ENCODE peak calls at places on chromosome 11, in four cellular contexts. P is fibroblast of lung, A is neural progenitor cell, E is A673. N is an unnamed sample.

GRCh38 chr11:122189259-122189658 is 73.2 kb upstream of the BLID start:
- DNase-seq in P (peak; percentile 95), A (no peak), E (peak; percentile 88), N (peak; percentile 26)

GRCh38 chr11:96763244-96763643 is 373.4 kb downstream of the JRKL start:
- DNase-seq in P (no peak), A (no peak), E (no peak), N (no peak)

GRCh38 chr11:62398011-62398994 is 20.5 kb upstream of the SCGB1A1 start:
- DNase-seq in P (peak; percentile 43), A (no peak), E (no peak), N (peak; percentile 59)

GRCh38 chr11:93585758-93586157 is 42.6 kb upstream of the SMCO4 start:
- DNase-seq in P (peak; percentile 69), A (peak; percentile 27), E (no peak), N (peak; percentile 67)

GRCh38 chr11:2890466-2891241 is 5.1 kb upstream of the CDKN1C start:
- DNase-seq in P (peak; percentile 73), A (peak; percentile 29), E (no peak), N (peak; percentile 59)

GRCh38 chr11:2180775-2181370 is 9.3 kb upstream of the TH start:
- DNase-seq in P (no peak), A (no peak), E (no peak), N (no peak)

GRCh38 chr11:1077417-1078119 is 2.9 kb downstream of the MUC2 start:
- DNase-seq in P (no peak), A (no peak), E (no peak), N (no peak)

GRCh38 chr11:10619281-10619680 is 50.8 kb upstream of the LYVE1 start:
- DNase-seq in P (no peak), A (no peak), E (no peak), N (no peak)

GRCh38 chr11:707817-708420 is 1.9 kb downstream of the EPS8L2 start:
- DNase-seq in P (no peak), A (peak; percentile 35), E (no peak), N (peak; percentile 54)

GRCh38 chr11:45304111-45304991 is 18.2 kb upstream of the SYT13 start:
- DNase-seq in P (no peak), A (no peak), E (no peak), N (no peak)

GRCh38 chr11:44564198-44564597 is 1.3 kb upstream of the CD82 start:
- DNase-seq in P (no peak), A (no peak), E (no peak), N (peak; percentile 42)

GRCh38 chr11:117026593-117027330 is 71.5 kb downstream of the SIK3 start:
- DNase-seq in P (peak; percentile 90), A (no peak), E (peak; percentile 80), N (no peak)

GRCh38 chr11:29127456-29127855 is 889.4 kb downstream of the KCNA4 start:
- DNase-seq in P (no peak), A (no peak), E (no peak), N (no peak)

GRCh38 chr11:41201156-41201555 is 258.3 kb downstream of the LRRC4C start:
- DNase-seq in P (peak; percentile 28), A (peak; percentile 77), E (peak; percentile 86), N (peak; percentile 49)

GRCh38 chr11:134067486-134067885 is 1.4 kb upstream of the JAM3 start:
- DNase-seq in P (no peak), A (no peak), E (no peak), N (no peak)

GRCh38 chr11:29293825-29294224 is 723.0 kb downstream of the KCNA4 start:
- DNase-seq in P (peak; percentile 72), A (no peak), E (peak; percentile 67), N (no peak)

GRCh38 chr11:126436209-126436608 is 80.7 kb downstream of the ST3GAL4 start:
- DNase-seq in P (no peak), A (no peak), E (no peak), N (no peak)

GRCh38 chr11:118281284-118281683 is 17.2 kb upstream of the MPZL2 start:
- DNase-seq in P (no peak), A (no peak), E (no peak), N (no peak)

GRCh38 chr11:23359297-23359696 is 499.0 kb upstream of the CCDC179 start:
- DNase-seq in P (peak; percentile 95), A (no peak), E (no peak), N (peak; percentile 64)

GRCh38 chr11:118623291-118623655 is 15.9 kb downstream of the PHLDB1 start:
- DNase-seq in P (no peak), A (no peak), E (no peak), N (no peak)

GRCh38 chr11:116162541-116163230 is 610.1 kb downstream of the BUD13 start:
- DNase-seq in P (no peak), A (peak; percentile 87), E (no peak), N (peak; percentile 43)

GRCh38 chr11:74321487-74322188 is 10.2 kb upstream of the P4HA3 start:
- DNase-seq in P (peak; percentile 68), A (peak; percentile 41), E (peak; percentile 57), N (peak; percentile 34)

GRCh38 chr11:75717608-75718403 is at the start of gene MOGAT2:
- DNase-seq in P (no peak), A (no peak), E (no peak), N (no peak)

GRCh38 chr11:86247608-86248007 is 3.1 kb downstream of the EED start:
- DNase-seq in P (no peak), A (no peak), E (no peak), N (no peak)

GRCh38 chr11:2267306-2267861 is 3.0 kb downstream of the ASCL2 start:
- DNase-seq in P (no peak), A (no peak), E (no peak), N (no peak)

GRCh38 chr11:102061276-102061675 is 14.0 kb downstream of the CFAP300 start:
- DNase-seq in P (peak; percentile 46), A (peak; percentile 35), E (peak; percentile 55), N (peak; percentile 24)

GRCh38 chr11:96151501-96151900 is 191.5 kb downstream of the MAML2 start:
- DNase-seq in P (no peak), A (no peak), E (no peak), N (no peak)

GRCh38 chr11:101215069-101215468 is 85.5 kb upstream of the PGR start:
- DNase-seq in P (no peak), A (no peak), E (no peak), N (no peak)

GRCh38 chr11:62427630-62428233 is 8.9 kb downstream of the SCGB1A1 start:
- DNase-seq in P (peak; percentile 39), A (no peak), E (no peak), N (no peak)

GRCh38 chr11:68007498-68008380 is 2.4 kb upstream of the ALDH3B1 start:
- DNase-seq in P (no peak), A (no peak), E (no peak), N (no peak)

GRCh38 chr11:1880746-1881441 is 10.8 kb downstream of the PRR33 start:
- DNase-seq in P (no peak), A (no peak), E (no peak), N (no peak)

GRCh38 chr11:46278387-46279173 is 1.1 kb downstream of the CREB3L1 start:
- DNase-seq in P (peak; percentile 68), A (peak; percentile 78), E (peak; percentile 72), N (peak; percentile 85)

GRCh38 chr11:15911377-15912044 is 444.8 kb downstream of the SOX6 start:
- DNase-seq in P (peak; percentile 60), A (no peak), E (peak; percentile 85), N (peak; percentile 77)

GRCh38 chr11:1655168-1656060 is 25.8 kb downstream of the KRTAP5-5 start:
- DNase-seq in P (no peak), A (no peak), E (no peak), N (peak; percentile 11)

GRCh38 chr11:70313945-70314344 is 43.5 kb downstream of the PPFIA1 start:
- DNase-seq in P (no peak), A (no peak), E (no peak), N (no peak)

GRCh38 chr11:120129570-120129969 is 8.3 kb downstream of the TRIM29 start:
- DNase-seq in P (no peak), A (no peak), E (no peak), N (no peak)

GRCh38 chr11:134762248-134763029 is 350.4 kb upstream of the B3GAT1 start:
- DNase-seq in P (peak; percentile 3), A (no peak), E (no peak), N (no peak)

GRCh38 chr11:131064373-131064991 is 148.2 kb upstream of the SNX19 start:
- DNase-seq in P (peak; percentile 69), A (peak; percentile 88), E (peak; percentile 76), N (peak; percentile 80)

GRCh38 chr11:17719940-17720795 is 797 bp downstream of the MYOD1 start:
- DNase-seq in P (no peak), A (peak; percentile 89), E (no peak), N (peak; percentile 46)
- TF ChIP-seq EZH2 in P (peak; percentile 80), A (peak; percentile 76), E (no peak), N (peak; percentile 53)

DNA sequence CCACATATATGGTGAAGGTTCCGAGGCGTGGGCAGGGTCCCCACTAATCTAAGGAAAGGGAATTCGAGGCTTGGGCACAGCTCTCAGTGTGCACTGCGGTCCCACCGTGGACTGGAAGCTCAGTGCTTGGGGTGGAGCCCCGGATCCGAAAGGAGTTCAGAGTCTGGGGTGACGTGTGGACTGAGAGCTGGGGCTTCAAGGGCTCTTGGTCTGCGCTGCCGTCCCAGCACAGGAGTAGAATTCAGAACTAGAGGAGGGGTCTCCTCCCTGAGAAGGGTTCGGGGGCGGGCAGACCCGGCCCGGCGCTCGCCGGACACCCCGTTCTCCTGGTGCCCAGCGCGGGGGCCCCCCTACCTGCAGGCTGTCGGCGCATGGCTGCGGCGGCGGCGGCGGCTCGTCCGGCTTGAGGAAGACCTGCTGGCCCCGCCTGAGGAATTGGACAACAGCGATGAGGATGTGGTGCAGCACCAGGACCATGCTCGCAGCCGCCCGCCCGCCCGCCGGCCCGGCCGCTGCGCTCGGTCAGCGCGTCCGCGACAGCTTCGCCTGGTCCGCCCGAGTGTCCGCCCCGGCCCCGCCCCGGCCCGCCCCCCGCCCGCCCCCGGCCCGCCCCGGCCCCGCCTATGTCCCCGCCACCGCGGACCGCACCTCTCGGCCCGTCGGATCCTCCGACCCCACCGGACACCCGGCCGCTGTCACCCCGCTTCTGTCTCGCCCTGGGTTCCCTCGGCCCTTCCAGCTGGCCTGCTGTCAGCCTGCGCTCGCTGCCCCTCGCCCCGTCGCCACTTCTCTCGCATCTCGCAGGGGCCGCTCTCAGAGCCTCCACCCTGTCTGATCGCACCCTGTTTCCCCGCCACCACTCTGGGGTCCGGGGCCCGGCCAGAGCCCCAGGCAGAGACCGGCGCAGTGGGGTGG is 32.1 kb downstream of the PDE2A start:
- DNase-seq in P (peak; percentile 3), A (peak; percentile 75), E (peak; percentile 37), N (peak; percentile 51)
- H3K4me1 ChIP-seq in P (no peaks in the 10 kb centered on the region), A (peaks cover 4% of the 10 kb centered on the region), E (peaks cover 8% of the 10 kb centered on the region), N (peaks cover 5% of the 10 kb centered on the region)

DNA sequence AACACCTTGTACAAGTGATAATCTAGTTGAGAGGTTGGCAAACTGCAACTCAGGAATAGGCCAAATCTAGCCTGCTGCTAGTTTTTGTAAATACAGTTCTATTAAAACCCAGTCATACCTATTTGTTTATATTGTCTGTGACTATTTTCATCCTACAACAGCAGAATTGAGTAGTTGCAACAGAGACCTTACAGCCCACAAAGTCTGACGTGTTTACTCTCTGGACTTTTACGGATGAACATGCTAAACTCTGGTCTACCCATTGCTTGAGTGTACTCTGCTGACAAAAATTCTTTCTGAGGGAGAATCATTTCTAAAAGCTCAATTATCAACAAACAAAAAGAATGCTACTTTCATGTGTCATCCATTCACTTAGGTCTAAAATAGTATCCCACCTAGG is 287.0 kb downstream of the DYNC2H1 start:
- DNase-seq in P (no peak), A (no peak), E (no peak), N (no peak)
- TF ChIP-seq CTCF in P (no peak), A (no peak), E (no peak), N (no peak)

GRCh38 chr11:31812392-31813241 is 1.5 kb upstream of the PAX6 start:
- DNase-seq in P (no peak), A (peak; percentile 94), E (no peak), N (no peak)
- TF ChIP-seq EZH2 in P (peak; percentile 99), A (peak; percentile 24), E (peak; percentile 92), N (peak; percentile 97)

N was measured in hepatocyte.